ENCODE peak calls at places on chromosomes 5 and 9, in five cellular contexts. K is neural progenitor cell, O is AG04450, X is MCF 10A, U is breast epithelium. G is an unnamed sample.

GRCh38 chr5:53418844-53419243 is 61.6 kb upstream of the FST start:
- DNase-seq in K (no peak), O (peak; percentile 87), X (peak; percentile 85), U (no peak), G (peak; percentile 90)

GRCh38 chr5:135458921-135459331 is 6.8 kb upstream of the TIFAB start:
- DNase-seq in K (no peak), O (no peak), X (peak; percentile 80), U (no peak), G (peak; percentile 45)

GRCh38 chr5:103674321-103674720 is 111.7 kb upstream of the NUDT12 start:
- DNase-seq in K (no peak), O (no peak), X (no peak), U (no peak), G (no peak)

GRCh38 chr5:57431816-57432215 is 50.8 kb downstream of the ACTBL2 start:
- DNase-seq in K (no peak), O (no peak), X (no peak), U (no peak), G (no peak)

GRCh38 chr9:14170973-14171596 is 142.9 kb downstream of the NFIB start:
- DNase-seq in K (no peak), O (peak; percentile 23), X (peak; percentile 78), U (no peak), G (peak; percentile 89)

GRCh38 chr5:179228341-179229121 is 116.7 kb downstream of the ADAMTS2 start:
- DNase-seq in K (peak; percentile 49), O (no peak), X (no peak), U (no peak), G (no peak)

GRCh38 chr5:147831465-147831864 is at the start of gene SPINK1:
- DNase-seq in K (no peak), O (no peak), X (no peak), U (no peak), G (no peak)

GRCh38 chr5:138603521-138603920 is 28.3 kb upstream of the HSPA9 start:
- DNase-seq in K (peak; percentile 40), O (no peak), X (peak; percentile 30), U (no peak), G (peak; percentile 58)

GRCh38 chr9:8816361-8816760 is 1016.8 kb upstream of the DMAC1 start:
- DNase-seq in K (peak; percentile 71), O (no peak), X (no peak), U (no peak), G (no peak)

GRCh38 chr5:120528609-120529008 is 64.5 kb downstream of the PRR16 start:
- DNase-seq in K (no peak), O (no peak), X (no peak), U (no peak), G (no peak)

GRCh38 chr5:111653408-111653807 is 103.6 kb downstream of the NREP start:
- DNase-seq in K (no peak), O (no peak), X (no peak), U (no peak), G (no peak)

GRCh38 chr5:120055858-120056257 is 408.2 kb upstream of the PRR16 start:
- DNase-seq in K (no peak), O (peak; percentile 21), X (peak; percentile 65), U (no peak), G (peak; percentile 57)

GRCh38 chr5:111143910-111144309 is 51.8 kb downstream of the WDR36 start:
- DNase-seq in K (no peak), O (peak; percentile 8), X (peak; percentile 87), U (peak; percentile 63), G (peak; percentile 60)

GRCh38 chr5:72767289-72768010 is 49.0 kb upstream of the TNPO1 start:
- DNase-seq in K (peak; percentile 23), O (no peak), X (peak; percentile 75), U (no peak), G (peak; percentile 15)

GRCh38 chr5:123511290-123511647 is 708 bp upstream of the CSNK1G3 start:
- DNase-seq in K (peak; percentile 17), O (no peak), X (peak; percentile 61), U (no peak), G (peak; percentile 75)

GRCh38 chr5:38944282-38944681 is 98.5 kb downstream of the OSMR start:
- DNase-seq in K (no peak), O (no peak), X (no peak), U (no peak), G (no peak)

GRCh38 chr5:116626272-116626723 is 51.7 kb upstream of the SEMA6A start:
- DNase-seq in K (peak; percentile 53), O (no peak), X (peak; percentile 91), U (peak; percentile 81), G (peak; percentile 74)

GRCh38 chr5:98111686-98112085 is 661.8 kb upstream of the RGMB start:
- DNase-seq in K (no peak), O (no peak), X (no peak), U (no peak), G (peak; percentile 31)
- TF ChIP-seq CTCF in K (no peak), O (peak; percentile 55), X (no peak), U (no peak), G (peak; percentile 42)

GRCh38 chr5:93092349-93093105 is 488.5 kb downstream of the NR2F1-AS1 start:
- DNase-seq in K (no peak), O (no peak), X (peak; percentile 40), U (no peak), G (peak; percentile 27)
- TF ChIP-seq CTCF in K (no peak), O (peak; percentile 35), X (peak; percentile 35), U (no peak), G (no peak)

DNA sequence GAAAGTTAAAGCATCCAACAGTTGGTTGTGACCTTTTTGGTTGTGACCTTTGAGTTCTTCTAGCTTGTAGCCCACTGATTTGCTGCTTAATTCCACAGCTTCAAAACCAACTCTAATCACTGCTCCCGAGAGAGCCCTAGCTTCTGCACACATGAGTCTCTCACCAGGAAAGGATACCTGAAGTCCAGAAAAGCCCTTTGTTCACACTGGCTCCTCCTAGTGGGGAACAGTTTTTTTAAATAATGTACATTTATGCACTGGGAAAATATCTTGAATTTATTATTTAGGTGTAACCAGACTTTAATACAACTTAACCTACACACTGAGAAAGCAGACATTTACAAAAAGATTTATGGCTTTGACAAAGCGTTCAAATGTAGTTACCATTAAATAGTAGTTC is 120.2 kb upstream of the CCDC152 start:
- DNase-seq in K (peak; percentile 6), O (no peak), X (peak; percentile 51), U (no peak), G (peak; percentile 38)
- TF ChIP-seq CTCF in K (peak; percentile 46), O (peak; percentile 21), X (peak; percentile 29), U (no peak), G (peak; percentile 45)

DNA sequence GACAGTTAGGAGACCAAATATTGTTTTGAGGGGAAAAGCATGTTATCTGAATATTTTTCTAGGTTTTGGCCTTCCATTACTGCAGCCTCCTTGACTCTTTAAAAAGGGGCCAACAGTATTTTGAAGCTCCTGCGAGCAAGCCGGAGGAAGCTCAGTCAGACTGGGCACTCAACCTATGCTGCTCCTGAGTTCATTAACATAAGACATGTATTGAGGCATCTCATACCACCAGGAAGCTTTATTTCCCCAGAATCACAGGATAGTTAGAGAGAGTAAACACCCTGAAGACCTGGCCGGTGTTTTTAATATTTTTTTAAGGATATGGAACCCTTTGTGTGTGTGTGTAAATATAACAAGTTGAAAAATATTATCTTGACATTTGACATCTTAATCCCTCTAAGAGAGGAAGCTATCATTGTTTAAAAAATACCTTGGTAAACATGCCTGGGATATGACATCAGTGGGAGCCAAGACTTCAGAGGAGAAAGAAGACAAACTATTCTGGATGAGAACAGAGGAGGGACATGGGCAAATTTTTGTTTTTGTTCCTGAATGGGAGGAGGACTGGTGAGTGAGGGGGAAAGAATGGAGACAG is 139.3 kb upstream of the SLIT3 start:
- DNase-seq in K (no peak), O (no peak), X (no peak), U (no peak), G (no peak)
- TF ChIP-seq CTCF in K (no peak), O (no peak), X (no peak), U (no peak), G (no peak)

DNA sequence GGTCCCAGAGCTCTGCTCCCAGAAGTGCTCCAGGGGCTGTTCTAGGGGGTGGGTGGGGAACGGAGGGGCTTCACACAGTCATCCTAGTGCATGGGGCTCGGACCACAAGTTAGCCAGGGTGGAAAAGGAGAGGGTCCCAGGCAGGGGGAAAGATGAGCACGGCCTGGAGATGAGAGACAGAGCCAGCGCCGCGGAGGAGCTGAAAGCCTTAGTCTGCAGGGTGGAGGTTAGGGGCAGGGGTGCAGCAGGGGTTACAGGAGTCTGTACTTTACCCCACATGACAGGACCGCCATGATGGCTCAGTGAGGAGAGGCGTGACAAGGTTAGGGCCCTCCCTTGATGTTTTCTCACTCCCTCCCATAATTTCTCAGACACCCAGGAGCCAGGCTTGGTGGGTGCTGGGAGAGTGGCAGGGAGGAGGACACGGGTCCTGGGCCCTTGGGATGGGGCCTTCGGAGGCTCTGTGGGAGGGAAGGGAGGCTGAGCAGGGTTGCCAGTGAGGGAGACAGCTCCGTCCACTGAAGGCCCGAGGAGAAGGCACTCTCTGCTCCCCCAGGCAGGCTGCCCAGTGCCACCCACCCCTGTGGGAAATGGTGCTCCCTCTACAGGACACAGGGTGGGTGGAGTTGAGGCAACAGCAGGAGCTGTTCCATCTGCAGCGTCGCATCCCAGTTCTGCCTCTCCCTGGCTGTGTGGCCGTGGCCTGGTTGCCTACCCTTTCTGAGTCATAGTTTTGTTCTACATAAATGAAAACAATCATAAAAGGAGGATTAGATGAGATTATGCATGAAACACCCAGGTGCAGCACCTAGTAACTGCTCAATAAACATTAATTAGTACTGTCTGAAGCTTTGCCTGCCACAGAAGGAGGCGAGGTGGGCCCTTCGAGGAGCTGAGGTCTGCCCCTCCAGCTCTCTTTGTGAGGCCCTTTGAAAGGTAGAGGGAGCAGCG is 66.2 kb downstream of the NDST1 start:
- DNase-seq in K (no peak), O (no peak), X (no peak), U (no peak), G (no peak)
- TF ChIP-seq CTCF in K (peak; percentile 18), O (peak; percentile 34), X (no peak), U (no peak), G (no peak)

DNA sequence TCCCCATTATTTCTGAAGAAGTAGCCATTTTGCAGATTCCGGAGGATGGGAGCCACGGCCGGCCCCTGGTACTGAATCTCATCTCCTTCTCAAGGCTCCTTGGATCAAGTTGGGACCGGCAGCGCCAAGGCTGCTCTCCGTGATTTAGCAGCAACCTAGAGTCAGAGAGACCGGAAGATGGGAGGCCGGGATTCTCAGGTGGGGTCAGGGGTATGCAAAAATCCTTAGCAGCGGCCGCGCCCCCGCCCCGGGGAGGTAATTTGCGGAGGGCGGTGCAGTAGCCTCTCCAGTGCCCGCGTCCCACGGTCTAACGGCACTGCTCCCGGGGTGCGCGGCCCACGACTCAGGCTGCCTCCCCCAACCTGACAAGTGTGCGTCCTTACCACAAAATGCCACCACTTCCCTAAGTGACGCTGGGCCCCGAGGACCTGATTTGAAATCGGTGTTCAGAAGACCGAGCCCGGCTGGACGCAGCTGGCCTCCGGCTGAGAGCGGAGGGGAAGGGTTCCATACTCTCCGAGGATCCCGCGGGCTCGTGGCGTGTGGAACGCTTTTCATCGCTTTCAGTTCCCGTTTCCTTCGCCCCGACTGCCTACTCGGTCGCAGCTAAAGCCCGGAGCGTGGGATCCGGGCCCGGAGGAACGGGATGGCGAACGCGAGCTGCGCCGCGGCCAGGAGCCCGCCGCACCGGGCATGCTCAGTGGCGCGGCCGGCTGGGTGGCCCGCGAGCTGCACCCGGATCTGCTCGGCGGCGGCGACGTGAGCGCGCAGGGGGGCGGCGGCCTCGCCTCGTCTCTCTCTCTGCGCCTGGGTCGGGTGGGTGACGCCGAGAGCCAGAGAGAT is at the start of gene SCAMP1:
- DNase-seq in K (peak; percentile 95), O (peak; percentile 81), X (peak; percentile 90), U (peak; percentile 87), G (peak; percentile 95)
- TF ChIP-seq CTCF in K (peak; percentile 36), O (peak; percentile 30), X (peak; percentile 21), U (peak; percentile 9), G (no peak)